ENCODE peak calls at places on chromosomes 6 and 20, in seven cellular contexts. Y, C, I, S, K, V and B are unnamed samples.

GRCh38 chr6:157714153-157714490 is 108.9 kb upstream of the SNX9 start:
- DNase-seq in Y (no peak), C (no peak), I (peak), S (no peak), K (no peak), V (no peak), B (no peak)

GRCh38 chr6:167849846-167850459 is 23.2 kb downstream of the AFDN start:
- DNase-seq in Y (no peak), C (no peak), I (no peak), S (peak), K (no peak), V (no peak), B (no peak)

GRCh38 chr20:34365765-34366213 is 2.7 kb downstream of the ITCH start:
- DNase-seq in Y (no peak), C (no peak), I (no peak), S (no peak), K (no peak), V (no peak), B (peak)

GRCh38 chr20:17835941-17836861 is 132.4 kb downstream of the SNX5 start:
- DNase-seq in Y (no peak), C (no peak), I (peak), S (peak), K (peak), V (peak), B (no peak)

GRCh38 chr6:136086686-136087085 is 163.4 kb downstream of the MTFR2 start:
- DNase-seq in Y (no peak), C (no peak), I (no peak), S (no peak), K (no peak), V (no peak), B (no peak)

GRCh38 chr6:151002562-151002961 is 137.1 kb downstream of the MTHFD1L start:
- DNase-seq in Y (no peak), C (no peak), I (no peak), S (no peak), K (no peak), V (no peak), B (no peak)

GRCh38 chr20:20360464-20360863 is 7.4 kb upstream of the INSM1 start:
- DNase-seq in Y (peak), C (peak), I (peak), S (peak), K (no peak), V (no peak), B (peak)

GRCh38 chr20:15547109-15547508 is 1026.1 kb downstream of the KIF16B start:
- DNase-seq in Y (no peak), C (no peak), I (no peak), S (no peak), K (no peak), V (no peak), B (no peak)

DNA sequence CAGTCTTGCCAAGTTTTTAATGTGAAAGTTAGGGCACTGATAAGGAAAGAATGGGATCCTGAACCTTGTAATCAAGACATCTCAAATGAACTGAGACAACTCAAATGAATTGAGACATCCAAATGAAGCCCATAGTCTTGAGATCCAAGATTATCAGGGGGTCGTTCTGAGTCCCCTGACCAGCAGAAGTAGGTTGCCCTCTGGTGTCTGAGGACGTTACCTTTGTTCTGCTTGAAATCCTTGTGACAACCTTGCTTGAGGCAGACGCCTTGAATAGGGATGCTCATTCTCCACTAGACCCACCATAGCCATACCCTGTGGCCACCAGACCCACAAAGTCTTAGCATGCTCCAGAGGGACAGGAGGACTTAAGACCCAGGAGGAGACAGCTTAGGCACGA is 37.7 kb downstream of the ZBTB9 start:
- DNase-seq in Y (no peak), C (no peak), I (no peak), S (no peak), K (no peak), V (no peak), B (no peak)
- TF ChIP-seq CTCF in Y (no peak), C (no peak), I (no peak), S (no peak), K (no peak), V (no peak), B (no peak)

GRCh38 chr20:63041776-63042175 is 35.0 kb upstream of the BHLHE23 start:
- DNase-seq in Y (no peak), C (no peak), I (no peak), S (no peak), K (no peak), V (no peak), B (no peak)

GRCh38 chr20:63043348-63044203 is 36.8 kb upstream of the BHLHE23 start:
- DNase-seq in Y (peak), C (no peak), I (no peak), S (no peak), K (peak), V (no peak), B (no peak)

GRCh38 chr20:63044605-63045004 is 37.8 kb upstream of the BHLHE23 start:
- DNase-seq in Y (peak), C (no peak), I (no peak), S (no peak), K (no peak), V (no peak), B (no peak)

GRCh38 chr20:63044204-63044600 is 37.4 kb upstream of the BHLHE23 start:
- DNase-seq in Y (peak), C (no peak), I (no peak), S (no peak), K (no peak), V (no peak), B (no peak)

GRCh38 chr20:63042448-63043071 is 35.8 kb upstream of the BHLHE23 start:
- DNase-seq in Y (no peak), C (no peak), I (no peak), S (no peak), K (peak), V (no peak), B (peak)
- TF ChIP-seq CTCF in Y (no peak), C (no peak), I (no peak), S (no peak), K (no peak), V (no peak), B (no peak)

DNA sequence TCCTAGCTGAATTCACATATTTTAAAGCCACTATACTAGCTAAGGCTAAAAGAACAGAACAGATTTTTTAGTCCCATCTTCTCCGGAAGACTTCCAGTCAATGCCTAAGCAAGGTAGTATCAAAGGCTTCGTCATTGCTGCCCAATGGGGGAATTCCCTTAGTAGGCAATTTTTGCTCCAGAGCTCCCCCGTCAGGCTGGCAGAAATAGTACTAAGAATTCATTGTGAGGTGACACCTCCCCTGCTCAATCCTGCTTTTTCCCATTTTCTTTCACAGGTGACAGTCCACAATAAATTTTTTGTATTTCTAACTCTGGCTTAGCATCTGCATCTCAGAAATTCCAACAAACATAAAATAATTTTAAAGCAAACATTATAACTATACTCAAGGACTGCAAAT is 52.8 kb upstream of the SRSF6 start:
- DNase-seq in Y (no peak), C (no peak), I (no peak), S (peak), K (no peak), V (no peak), B (peak)
- TF ChIP-seq CTCF in Y (peak), C (peak), I (peak), S (no peak), K (no peak), V (no peak), B (peak)

GRCh38 chr6:144757730-144758129 is 472.6 kb downstream of the UTRN start:
- DNase-seq in Y (no peak), C (no peak), I (no peak), S (no peak), K (no peak), V (no peak), B (no peak)
- TF ChIP-seq CTCF in Y (no peak), C (no peak), I (no peak), S (no peak), K (no peak), V (no peak), B (no peak)

DNA sequence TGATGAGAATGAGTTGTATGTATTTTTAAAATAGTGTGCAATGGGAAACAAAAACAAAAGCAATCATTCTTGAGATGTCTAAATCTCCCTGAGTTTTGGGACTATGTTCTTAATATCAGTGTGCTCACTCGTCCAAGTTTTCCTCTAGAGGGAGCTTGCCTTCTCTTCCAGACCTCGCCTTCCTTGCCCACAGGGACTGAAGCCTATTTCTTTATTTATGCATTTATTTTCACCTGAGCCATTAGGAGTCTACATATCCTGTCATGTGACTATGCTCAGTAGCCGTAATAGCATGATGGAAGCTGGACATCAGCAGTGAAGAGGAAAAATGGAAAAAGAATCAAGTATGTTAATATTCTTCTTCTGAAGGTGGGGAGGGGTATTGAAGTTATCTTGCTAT is 131.2 kb downstream of the SH3BGRL2 start:
- DNase-seq in Y (no peak), C (no peak), I (peak), S (peak), K (no peak), V (no peak), B (no peak)
- TF ChIP-seq CTCF in Y (peak), C (no peak), I (peak), S (no peak), K (no peak), V (no peak), B (no peak)

GRCh38 chr6:88920777-88921728 is 42.4 kb downstream of the RNGTT start:
- DNase-seq in Y (no peak), C (no peak), I (no peak), S (no peak), K (no peak), V (no peak), B (no peak)

GRCh38 chr6:88916615-88917198 is 46.7 kb downstream of the RNGTT start:
- DNase-seq in Y (no peak), C (no peak), I (no peak), S (no peak), K (no peak), V (no peak), B (peak)

GRCh38 chr6:88921734-88922133 is 41.7 kb downstream of the RNGTT start:
- DNase-seq in Y (no peak), C (no peak), I (no peak), S (no peak), K (no peak), V (no peak), B (no peak)

GRCh38 chr6:88920088-88920487 is 43.3 kb downstream of the RNGTT start:
- DNase-seq in Y (no peak), C (no peak), I (no peak), S (no peak), K (no peak), V (no peak), B (no peak)

DNA sequence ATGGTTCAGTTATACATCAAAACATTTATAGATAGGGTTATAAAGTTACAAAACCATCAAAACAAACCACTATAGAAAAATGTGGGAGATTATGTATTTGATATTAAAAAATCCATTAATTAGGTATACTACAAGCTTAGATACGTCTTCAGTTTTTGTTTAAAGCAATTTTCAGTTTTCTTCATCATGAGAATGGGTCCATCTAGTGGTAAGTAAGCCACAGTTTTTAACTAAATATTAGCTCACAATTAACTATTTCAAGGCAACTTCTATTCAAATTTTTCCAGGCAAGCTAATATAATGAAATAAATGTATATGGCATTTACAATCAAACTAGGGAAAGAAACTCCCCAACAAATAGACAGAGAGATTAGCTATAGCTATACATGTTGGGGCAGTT is 44.4 kb downstream of the RNGTT start:
- DNase-seq in Y (no peak), C (no peak), I (no peak), S (no peak), K (no peak), V (no peak), B (no peak)
- TF ChIP-seq CTCF in Y (peak), C (peak), I (peak), S (peak), K (no peak), V (no peak), B (no peak)

GRCh38 chr6:95248501-95248900 is 328.8 kb upstream of the MANEA start:
- DNase-seq in Y (no peak), C (no peak), I (no peak), S (peak), K (no peak), V (no peak), B (no peak)
- TF ChIP-seq CTCF in Y (no peak), C (no peak), I (no peak), S (no peak), K (no peak), V (no peak), B (no peak)